ENCODE peak calls at places on chromosomes 7 and 10, in five cellular contexts. G is AG20443, K is cardiac fibroblast, F is kidney epithelial cell, I is sigmoid colon. H is an unnamed sample.

GRCh38 chr7:42686594-42687156 is 225.2 kb downstream of the C7orf25 start:
- DNase-seq in F (no peak), G (no peak), K (no peak), I (no peak), H (no peak)

GRCh38 chr7:22688034-22688433 is 39.0 kb upstream of the IL6 start:
- DNase-seq in F (no peak), G (no peak), I (no peak), K (peak), H (no peak)

GRCh38 chr10:100024741-100025140 is 15.0 kb upstream of the DNMBP start:
- DNase-seq in G (no peak), F (no peak), K (no peak), I (no peak), H (no peak)

GRCh38 chr7:26965724-26966123 is 101.3 kb upstream of the SKAP2 start:
- DNase-seq in G (no peak), K (no peak), I (no peak), F (no peak), H (no peak)

GRCh38 chr7:31633894-31634494 is 53.0 kb upstream of the PPP1R17 start:
- DNase-seq in I (no peak), F (peak), G (peak), K (peak), H (peak)

GRCh38 chr10:87862644-87863101 is 660 bp downstream of the KLLN start:
- DNase-seq in I (no peak), K (no peak), F (no peak), G (peak), H (peak)

GRCh38 chr10:43322769-43323168 is 48.7 kb upstream of the FXYD4 start:
- DNase-seq in G (peak), K (peak), F (peak), I (peak), H (peak)

GRCh38 chr7:10316488-10316887 is 657.2 kb upstream of the PHF14 start:
- DNase-seq in F (no peak), G (no peak), K (no peak), I (no peak), H (no peak)

GRCh38 chr10:77290528-77291155 is 347.0 kb downstream of the KCNMA1 start:
- DNase-seq in K (peak), I (peak), G (peak), F (peak), H (no peak)

GRCh38 chr7:44284216-44284615 is 41.2 kb downstream of the CAMK2B start:
- DNase-seq in G (no peak), F (no peak), I (peak), K (no peak), H (peak)

GRCh38 chr10:36126076-36126475 is 484.0 kb upstream of the FZD8 start:
- DNase-seq in I (no peak), G (no peak), K (no peak), F (no peak), H (no peak)

GRCh38 chr10:93745411-93746065 is 12.2 kb upstream of the LGI1 start:
- DNase-seq in K (peak), G (peak), I (no peak), F (no peak), H (no peak)

GRCh38 chr7:128104109-128104742 is 73.0 kb upstream of the LRRC4 start:
- DNase-seq in F (no peak), I (no peak), G (peak), K (peak), H (no peak)

GRCh38 chr7:66306243-66306642 is 101.1 kb downstream of the TPST1 start:
- DNase-seq in K (no peak), F (no peak), G (no peak), I (no peak), H (no peak)

GRCh38 chr10:86798030-86798429 is 41.6 kb downstream of the BMPR1A start:
- DNase-seq in K (peak), I (no peak), F (no peak), G (peak), H (no peak)

GRCh38 chr10:69757553-69758309 is 44.0 kb upstream of the COL13A1 start:
- DNase-seq in I (peak), K (peak), G (peak), F (no peak), H (no peak)

GRCh38 chr10:91598211-91598981 is 34.5 kb downstream of the PPP1R3C start:
- DNase-seq in K (peak), F (peak), G (peak), I (no peak), H (no peak)

GRCh38 chr10:71312840-71313789 is 5.9 kb upstream of the SLC29A3 start:
- DNase-seq in I (peak), G (peak), K (peak), F (no peak), H (no peak)

GRCh38 chr7:45888185-45888992 is at the start of gene IGFBP1:
- DNase-seq in F (no peak), I (no peak), K (peak), G (peak), H (peak)

GRCh38 chr10:49183596-49184542 is 4.3 kb downstream of the TMEM273 start:
- DNase-seq in K (no peak), I (no peak), G (no peak), F (no peak), H (peak)

GRCh38 chr10:61754553-61755540 is 92.1 kb downstream of the CABCOCO1 start:
- DNase-seq in F (no peak), I (no peak), K (no peak), G (no peak), H (no peak)

H was measured in stimulated activated CD4-positive, alpha-beta T cell treated with anti-CD3 and anti-CD28 coated beads, Interleukin-15, amount 100 ng/mL, for 24 hours.